ENCODE peak calls at places on chromosome 4, in five cellular contexts. J is SK-N-SH, T is fibroblast of lung, Y is astrocyte of the cerebellum, V is OCI-LY7. Z is an unnamed sample.

GRCh38 chr4:6391186-6391851 is 81.1 kb downstream of the PPP2R2C start:
- DNase-seq in J (no peak), T (no peak), Y (no peak), V (no peak), Z (no peak)

GRCh38 chr4:158170691-158171455 is 2.0 kb downstream of the GASK1B start:
- DNase-seq in J (no peak), T (peak; percentile 22), Y (no peak), V (no peak), Z (no peak)

GRCh38 chr4:41360911-41361830 is 104.4 kb downstream of the UCHL1 start:
- DNase-seq in J (peak; percentile 46), T (peak; percentile 36), Y (no peak), V (no peak), Z (no peak)

GRCh38 chr4:165738571-165738970 is 134.5 kb upstream of the TLL1 start:
- DNase-seq in J (no peak), T (peak; percentile 18), Y (no peak), V (no peak), Z (no peak)

GRCh38 chr4:147821555-147821954 is 89.7 kb downstream of the ARHGAP10 start:
- DNase-seq in J (no peak), T (no peak), Y (no peak), V (no peak), Z (no peak)

GRCh38 chr4:123176605-123177004 is 220.0 kb upstream of the SPRY1 start:
- DNase-seq in J (no peak), T (no peak), Y (no peak), V (no peak), Z (no peak)

GRCh38 chr4:108861339-108861738 is 98.5 kb upstream of the ETNPPL start:
- DNase-seq in J (no peak), T (peak; percentile 34), Y (no peak), V (no peak), Z (no peak)

GRCh38 chr4:106080376-106080775 is 185.1 kb downstream of the NPNT start:
- DNase-seq in J (no peak), T (no peak), Y (no peak), V (no peak), Z (no peak)

GRCh38 chr4:118335316-118335715 is 17.5 kb downstream of the PRSS12 start:
- DNase-seq in J (no peak), T (no peak), Y (no peak), V (no peak), Z (no peak)

GRCh38 chr4:153541426-153542096 is 75.4 kb downstream of the TMEM131L start:
- DNase-seq in J (no peak), T (peak; percentile 97), Y (peak; percentile 96), V (no peak), Z (peak; percentile 82)

GRCh38 chr4:170091069-170091696 is 1.4 kb upstream of the AADAT start:
- DNase-seq in J (no peak), T (no peak), Y (no peak), V (no peak), Z (no peak)

GRCh38 chr4:11496313-11496956 is 67.7 kb upstream of the HS3ST1 start:
- DNase-seq in J (no peak), T (peak; percentile 88), Y (peak; percentile 18), V (no peak), Z (no peak)

GRCh38 chr4:95513022-95513421 is 35.8 kb downstream of the UNC5C start:
- DNase-seq in J (peak; percentile 25), T (no peak), Y (no peak), V (no peak), Z (no peak)

GRCh38 chr4:83535520-83535944 is 376 bp upstream of the GPAT3 start:
- DNase-seq in J (no peak), T (peak; percentile 72), Y (peak; percentile 63), V (no peak), Z (no peak)

GRCh38 chr4:127579821-127580220 is 52.9 kb upstream of the INTU start:
- DNase-seq in J (no peak), T (no peak), Y (no peak), V (no peak), Z (no peak)

GRCh38 chr4:81142744-81143143 is 72.3 kb downstream of the PRKG2 start:
- DNase-seq in J (no peak), T (peak; percentile 46), Y (no peak), V (no peak), Z (no peak)

GRCh38 chr4:89056953-89057398 is at the start of gene FAM13A:
- DNase-seq in J (no peak), T (peak; percentile 99), Y (peak; percentile 97), V (no peak), Z (peak; percentile 91)

GRCh38 chr4:48197643-48198237 is 63.7 kb upstream of the TXK start:
- DNase-seq in J (no peak), T (no peak), Y (no peak), V (no peak), Z (no peak)

GRCh38 chr4:131613824-131614216 is 1535.3 kb upstream of the PCDH10 start:
- DNase-seq in J (no peak), T (no peak), Y (no peak), V (no peak), Z (no peak)

GRCh38 chr4:139609647-139610046 is 53.6 kb upstream of the SETD7 start:
- DNase-seq in J (no peak), T (peak; percentile 61), Y (no peak), V (no peak), Z (no peak)

GRCh38 chr4:88054229-88054628 is 46.8 kb downstream of the PKD2 start:
- DNase-seq in J (no peak), T (peak; percentile 9), Y (no peak), V (no peak), Z (no peak)

GRCh38 chr4:172245493-172245892 is 432.3 kb downstream of the GALNTL6 start:
- DNase-seq in J (no peak), T (no peak), Y (no peak), V (no peak), Z (no peak)

GRCh38 chr4:124940387-124940786 is 227.9 kb upstream of the ANKRD50 start:
- DNase-seq in J (no peak), T (peak; percentile 99), Y (peak; percentile 96), V (no peak), Z (peak; percentile 91)

GRCh38 chr4:8607603-8608481 is 15.3 kb downstream of the CPZ start:
- DNase-seq in J (peak; percentile 97), T (no peak), Y (no peak), V (peak; percentile 34), Z (no peak)

GRCh38 chr4:8920289-8920965 is 48.8 kb upstream of the HMX1 start:
- DNase-seq in J (no peak), T (no peak), Y (no peak), V (no peak), Z (no peak)

GRCh38 chr4:48604041-48604440 is 114.0 kb downstream of the ZAR1 start:
- DNase-seq in J (no peak), T (no peak), Y (no peak), V (no peak), Z (no peak)

GRCh38 chr4:84726356-84726755 is 143.4 kb downstream of the CDS1 start:
- DNase-seq in J (no peak), T (peak; percentile 3), Y (no peak), V (no peak), Z (no peak)

GRCh38 chr4:155582971-155583437 is 83.6 kb upstream of the GUCY1A1 start:
- DNase-seq in J (no peak), T (peak; percentile 85), Y (no peak), V (no peak), Z (no peak)

GRCh38 chr4:175346381-175346780 is 428.2 kb downstream of the ADAM29 start:
- DNase-seq in J (no peak), T (no peak), Y (no peak), V (no peak), Z (no peak)

GRCh38 chr4:28709821-28710330 is 1849.2 kb downstream of the STIM2 start:
- DNase-seq in J (no peak), T (no peak), Y (no peak), V (no peak), Z (no peak)

GRCh38 chr4:113049421-113050355 is at the start of gene ANK2:
- DNase-seq in J (peak; percentile 54), T (peak; percentile 48), Y (no peak), V (no peak), Z (no peak)

GRCh38 chr4:169050308-169050707 is 40.3 kb upstream of the CBR4 start:
- DNase-seq in J (no peak), T (no peak), Y (no peak), V (no peak), Z (no peak)

GRCh38 chr4:169079942-169080827 is 70.1 kb upstream of the CBR4 start:
- DNase-seq in J (peak; percentile 64), T (peak; percentile 84), Y (peak; percentile 82), V (no peak), Z (no peak)

GRCh38 chr4:149885896-149886295 is 70.3 kb upstream of the IQCM start:
- DNase-seq in J (no peak), T (peak; percentile 94), Y (no peak), V (no peak), Z (peak; percentile 70)

GRCh38 chr4:98619197-98619596 is 39.2 kb downstream of the TSPAN5 start:
- DNase-seq in J (no peak), T (no peak), Y (no peak), V (no peak), Z (no peak)

GRCh38 chr4:25872851-25873631 is 10.3 kb upstream of the SEL1L3 start:
- DNase-seq in J (no peak), T (no peak), Y (no peak), V (peak; percentile 77), Z (no peak)
- H3K4me3 ChIP-seq in J (no peak overlapping the region), T (no peak overlapping the region), Y (no peak overlapping the region), V (peak overlapping the region; percentile 50), Z (no peak overlapping the region)

GRCh38 chr4:24915121-24915922 is 2.5 kb upstream of the CCDC149 start:
- DNase-seq in J (no peak), T (peak; percentile 9), Y (no peak), V (no peak), Z (no peak)
- TF ChIP-seq CTCF in J (peak; percentile 19), T (peak; percentile 16), Y (peak; percentile 14), V (no peak), Z (peak; percentile 4)

GRCh38 chr4:184514121-184514988 is 40.0 kb upstream of the IRF2 start:
- DNase-seq in J (peak; percentile 35), T (peak; percentile 91), Y (peak; percentile 62), V (no peak), Z (peak; percentile 69)
- H3K4me3 ChIP-seq in J (peak overlapping the region; percentile 30), T (no peak overlapping the region), Y (no peak overlapping the region), V (no peak overlapping the region), Z (peak overlapping the region; percentile 48)

GRCh38 chr4:173362666-173363065 is 8.1 kb upstream of the SAP30 start:
- DNase-seq in J (no peak), T (no peak), Y (no peak), V (no peak), Z (no peak)

GRCh38 chr4:173365359-173365996 is 5.3 kb upstream of the SAP30 start:
- DNase-seq in J (no peak), T (no peak), Y (no peak), V (no peak), Z (no peak)

GRCh38 chr4:173357939-173358338 is 12.8 kb upstream of the SAP30 start:
- DNase-seq in J (no peak), T (no peak), Y (no peak), V (no peak), Z (no peak)

DNA sequence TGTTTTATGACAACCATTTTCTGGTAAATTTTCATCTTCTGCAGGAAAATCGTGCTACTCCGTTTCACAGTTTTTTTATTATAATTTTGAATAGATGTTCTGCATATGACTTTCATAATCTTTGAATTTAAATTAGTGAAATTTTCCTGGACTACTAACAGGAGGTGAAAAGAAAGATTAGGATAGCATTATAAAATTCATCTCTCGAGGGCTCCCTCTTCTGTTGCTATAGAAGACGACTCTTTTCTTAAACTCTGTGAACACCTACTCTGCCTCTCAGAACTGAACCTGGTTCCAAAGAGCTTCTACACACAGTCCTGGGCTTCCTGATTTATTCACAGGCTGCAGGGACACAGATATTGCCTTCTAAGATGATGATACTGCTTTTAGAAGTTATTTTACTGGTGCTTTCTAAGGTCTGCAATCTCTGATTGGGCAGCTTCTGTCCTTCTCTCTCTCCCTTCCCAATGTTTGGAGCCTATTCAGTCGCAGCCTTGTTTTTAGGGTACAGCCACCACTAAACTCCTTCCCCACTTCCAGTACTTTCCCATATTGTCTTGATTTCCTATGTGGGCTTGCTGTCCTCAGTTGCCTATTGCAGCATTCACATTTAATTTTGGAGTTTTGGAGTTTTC is 10.1 kb upstream of the SAP30 start:
- DNase-seq in J (no peak), T (no peak), Y (no peak), V (peak; percentile 24), Z (no peak)
- TF ChIP-seq CTCF in J (peak; percentile 48), T (peak; percentile 50), Y (peak; percentile 38), V (peak; percentile 75), Z (peak; percentile 26)

Z was measured in AG04449.